ENCODE peak calls at places on chromosomes 5 and 9, in six cellular contexts. H, C, N, T, D and I are unnamed samples.

GRCh38 chr5:132271251-132272246 is 14.1 kb downstream of the PDLIM4 start:
- DNase-seq in H (no peak), D (peak), N (no peak), T (peak), C (no peak), I (no peak)

GRCh38 chr9:137878146-137878941 is 762 bp downstream of the CACNA1B start:
- DNase-seq in D (peak), N (no peak), T (no peak), C (peak), H (peak), I (no peak)

GRCh38 chr5:1933364-1934055 is 50.8 kb upstream of the IRX4 start:
- DNase-seq in N (no peak), H (no peak), D (no peak), T (no peak), C (no peak), I (no peak)

GRCh38 chr5:119267958-119268386 is 87.8 kb upstream of the TNFAIP8 start:
- DNase-seq in T (peak), C (peak), N (peak), H (peak), D (peak), I (peak)

GRCh38 chr9:92142329-92142728 is 27.1 kb upstream of the SPTLC1 start:
- DNase-seq in T (no peak), C (no peak), N (no peak), H (no peak), D (no peak), I (no peak)

GRCh38 chr9:211036-211435 is 3.6 kb upstream of the DOCK8 start:
- DNase-seq in D (no peak), N (no peak), T (no peak), C (no peak), H (no peak), I (no peak)

GRCh38 chr5:79236970-79237734 is 1.2 kb downstream of the JMY start:
- DNase-seq in C (peak), T (peak), N (no peak), H (peak), D (peak), I (no peak)

GRCh38 chr9:135588371-135588770 is 26.8 kb downstream of the PAEP start:
- DNase-seq in T (peak), H (no peak), N (no peak), C (no peak), D (no peak), I (no peak)

GRCh38 chr9:93480728-93481324 is 27.4 kb upstream of the FAM120AOS start:
- DNase-seq in C (no peak), H (no peak), D (no peak), T (no peak), N (no peak), I (no peak)
- TF ChIP-seq CTCF in C (no peak), H (peak), D (no peak), T (no peak), N (no peak), I (no peak)

GRCh38 chr5:94180761-94181160 is 437.6 kb downstream of the KIAA0825 start:
- DNase-seq in H (no peak), C (no peak), N (no peak), D (no peak), T (no peak), I (no peak)

GRCh38 chr5:94184870-94185269 is 433.5 kb downstream of the KIAA0825 start:
- DNase-seq in T (no peak), H (no peak), N (no peak), D (no peak), C (no peak), I (no peak)

DNA sequence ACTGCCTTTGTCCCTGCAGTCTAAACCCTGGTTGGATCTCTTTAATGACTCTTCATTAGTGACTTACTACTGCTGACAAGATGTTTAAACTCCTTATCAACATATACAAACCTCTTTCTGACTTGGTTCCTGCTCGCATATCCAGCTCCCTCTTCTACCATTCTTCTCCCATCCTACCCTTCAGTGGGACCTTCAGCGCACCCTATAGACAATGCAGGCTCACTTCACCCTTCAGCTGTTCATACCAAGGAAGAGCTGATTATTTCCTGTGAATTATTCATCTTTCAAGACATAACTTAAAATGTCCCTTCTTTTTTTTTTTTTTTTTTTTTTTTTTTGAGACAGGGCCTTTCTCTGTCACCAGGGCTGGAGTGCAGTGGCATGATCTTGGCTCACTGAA is 436.5 kb downstream of the KIAA0825 start:
- DNase-seq in H (no peak), T (no peak), N (no peak), D (no peak), C (no peak), I (no peak)
- TF ChIP-seq CTCF in H (peak), T (no peak), N (no peak), D (no peak), C (no peak), I (peak)

GRCh38 chr5:72557147-72557501 is 49.9 kb upstream of the ZNF366 start:
- DNase-seq in C (no peak), T (no peak), H (no peak), N (no peak), D (no peak), I (no peak)
- TF ChIP-seq CTCF in C (no peak), T (no peak), H (peak), N (no peak), D (no peak), I (no peak)

DNA sequence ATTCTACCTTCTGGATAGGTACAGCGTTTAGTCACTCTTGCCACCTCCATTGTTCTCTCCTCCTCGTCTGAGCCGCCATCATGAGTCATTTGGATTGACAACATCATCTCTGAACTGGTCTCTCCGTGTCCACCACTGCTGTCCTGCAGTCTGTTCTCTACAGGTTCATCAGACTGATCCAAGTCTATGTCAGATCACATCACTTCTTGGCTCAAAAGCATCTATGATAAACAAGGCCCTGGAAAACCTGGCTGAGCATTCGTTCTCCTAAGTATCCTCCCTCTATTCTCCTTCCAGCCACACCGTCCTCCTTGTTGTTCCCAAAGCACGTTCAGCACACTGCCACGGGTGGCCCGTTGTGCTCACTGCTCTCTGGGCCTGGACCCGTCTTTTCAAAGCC is 50.5 kb downstream of the CTNND2 start:
- DNase-seq in N (no peak), C (no peak), H (no peak), D (no peak), T (no peak), I (no peak)
- TF ChIP-seq CTCF in N (no peak), C (no peak), H (no peak), D (no peak), T (no peak), I (no peak)

GRCh38 chr5:71778678-71779276 is 59.7 kb downstream of the CARTPT start:
- DNase-seq in C (no peak), D (no peak), T (no peak), H (peak), N (no peak), I (no peak)
- TF ChIP-seq CTCF in C (peak), D (no peak), T (no peak), H (peak), N (no peak), I (peak)

GRCh38 chr5:33260098-33260497 is 180.7 kb upstream of the TARS1 start:
- DNase-seq in C (no peak), D (no peak), N (no peak), T (no peak), H (peak), I (no peak)
- TF ChIP-seq CTCF in C (no peak), D (no peak), N (no peak), T (no peak), H (no peak), I (no peak)

DNA sequence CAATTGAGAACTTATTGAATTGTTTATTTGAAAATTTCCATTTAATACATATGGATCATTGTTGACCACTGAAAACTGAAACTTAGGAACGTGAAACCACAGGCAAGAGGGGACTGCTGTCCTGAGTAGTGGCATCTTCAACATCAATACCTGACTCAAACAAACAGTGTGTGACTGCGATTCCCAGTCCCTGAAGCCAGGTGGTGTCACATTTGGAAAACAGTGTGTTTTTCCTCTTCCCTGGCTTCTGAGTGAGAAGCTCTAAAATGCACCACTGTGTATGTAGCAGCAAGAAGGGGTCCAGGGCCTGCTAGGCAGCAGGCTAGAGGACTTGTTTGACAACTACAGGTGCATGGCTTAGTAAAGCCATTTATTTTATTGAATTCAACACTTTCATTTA is 10.8 kb downstream of the GAPT start:
- DNase-seq in H (no peak), N (no peak), T (peak), C (no peak), D (no peak), I (no peak)
- TF ChIP-seq CTCF in H (no peak), N (no peak), T (no peak), C (no peak), D (no peak), I (no peak)

GRCh38 chr5:160460377-160461049 is 38.9 kb downstream of the PTTG1 start:
- DNase-seq in H (no peak), N (no peak), C (no peak), T (no peak), D (no peak), I (no peak)
- TF ChIP-seq CTCF in H (peak), N (no peak), C (no peak), T (no peak), D (no peak), I (peak)